ENCODE peak calls at places on chromosome 6, in five cellular contexts. O is GM04504, P is HFFc6, A is T-helper 22 cell, K is erythroblast. F is an unnamed sample.
A peak's percentile ranks its signal among the peaks of the same experiment; 100 is the strongest.

GRCh38 chr6:17470953-17471335 is 77.5 kb downstream of the CAP2 start:
- DNase-seq in A (no peak), O (peak; percentile 78), K (no peak), P (no peak), F (no peak)

GRCh38 chr6:5453531-5453930 is 192.2 kb downstream of the FARS2 start:
- DNase-seq in O (no peak), A (no peak), P (no peak), K (no peak), F (no peak)

GRCh38 chr6:146292506-146292905 is 251.1 kb upstream of the RAB32 start:
- DNase-seq in A (no peak), O (no peak), K (no peak), P (no peak), F (no peak)

GRCh38 chr6:127515234-127515793 is 3.8 kb downstream of the MTCL3 start:
- DNase-seq in P (peak; percentile 16), A (no peak), K (no peak), O (no peak), F (no peak)

GRCh38 chr6:86030875-86031274 is 388.2 kb upstream of the SYNCRIP start:
- DNase-seq in A (no peak), K (no peak), P (no peak), O (no peak), F (no peak)

GRCh38 chr6:136526937-136527336 is 23.3 kb downstream of the MAP7 start:
- DNase-seq in K (no peak), O (no peak), A (no peak), P (no peak), F (no peak)

GRCh38 chr6:16729183-16729696 is 32.0 kb downstream of the ATXN1 start:
- DNase-seq in O (no peak), A (no peak), P (peak; percentile 37), K (no peak), F (no peak)

GRCh38 chr6:157333956-157334355 is 10.6 kb upstream of the TMEM242 start:
- DNase-seq in P (no peak), O (no peak), K (no peak), A (no peak), F (no peak)